ENCODE peak calls at places on chromosomes 3 and 15, in seven cellular contexts. V is activated T-helper 1 cell treated with anti-CD3 and anti-CD28 coated beads, Interleukin-12 subunit alpha, Interleukin-12 subunit beta, Interleukin-2, Interleukin-4 antibody, amounts not matched to agents 30 ng/mL and 10 ng/mL and 1 ng/mL, durations not matched to agents 14 hours and 24 hours and 36 hours; N is HAP-1; G is T-helper 9 cell; U is left colon; W is iPS-NIHi11; I is memory B cell. X is an unnamed sample.

GRCh38 chr3:120475722-120476385 is 25.1 kb upstream of the FSTL1 start:
- DNase-seq in V (no peak), N (no peak), G (no peak), U (no peak), W (no peak), I (no peak), X (no peak)

GRCh38 chr15:86162676-86163075 is 83.0 kb downstream of the AGBL1 start:
- DNase-seq in V (no peak), N (no peak), G (no peak), U (no peak), W (no peak), I (no peak), X (no peak)

GRCh38 chr15:72450805-72451204 is 23.3 kb upstream of the ARIH1 start:
- DNase-seq in V (no peak), N (no peak), G (no peak), U (no peak), W (no peak), I (no peak), X (no peak)

GRCh38 chr3:167749728-167750127 is 14.2 kb downstream of the SERPINI1 start:
- DNase-seq in V (no peak), N (no peak), G (no peak), U (no peak), W (no peak), I (no peak), X (no peak)

GRCh38 chr15:68816795-68817303 is 3.8 kb downstream of the ANP32A start:
- DNase-seq in V (no peak), N (no peak), G (no peak), U (peak; percentile 40), W (no peak), I (no peak), X (no peak)

GRCh38 chr3:38738630-38739395 is 77.2 kb downstream of the SCN10A start:
- DNase-seq in V (peak; percentile 4), N (peak; percentile 37), G (no peak), U (peak; percentile 44), W (peak; percentile 81), I (no peak), X (no peak)

GRCh38 chr15:83998486-83998885 is 237.1 kb upstream of the GOLGA6L4 start:
- DNase-seq in V (no peak), N (no peak), G (no peak), U (no peak), W (no peak), I (no peak), X (no peak)

GRCh38 chr15:88472225-88472624 is 4.7 kb downstream of the MRPS11 start:
- DNase-seq in V (no peak), N (no peak), G (no peak), U (no peak), W (no peak), I (no peak), X (no peak)

GRCh38 chr3:169619793-169620192 is 43.7 kb downstream of the MECOM start:
- DNase-seq in V (no peak), N (no peak), G (no peak), U (no peak), W (no peak), I (no peak), X (no peak)

GRCh38 chr3:113534365-113534764 is 2.0 kb downstream of the SIDT1 start:
- DNase-seq in V (no peak), N (no peak), G (no peak), U (no peak), W (no peak), I (no peak), X (no peak)

GRCh38 chr3:147614210-147614609 is 205.0 kb downstream of the ZIC1 start:
- DNase-seq in V (no peak), N (no peak), G (no peak), U (no peak), W (no peak), I (no peak), X (no peak)

X was measured in naive thymus-derived CD8-positive, alpha-beta T cell.